ENCODE peak calls at places on chromosomes 16 and 17, in eight cellular contexts. One of them, this sample, is unnamed.

GRCh38 chr17:17818088-17818526 is 18.7 kb downstream of the SREBF1 start:
- DNase-seq in iPS-NIHi11: peak; percentile 79
- DNase-seq in central memory CD8-positive, alpha-beta T cell: no peak
- DNase-seq in NK-92 treated with Interleukin-12 subunit alpha and Interleukin-12 subunit beta, amount 100 ng/mL, for 24 hours: no peak
- DNase-seq in kidney glomerular epithelial cell: no peak
- DNase-seq in HTR-8/SVneo: peak; percentile 73
- DNase-seq in iris pigment epithelial cell: peak; percentile 49
- DNase-seq in GM12892: no peak
- DNase-seq in this sample: peak; percentile 79

GRCh38 chr17:72561680-72562079 is 440.9 kb downstream of the SOX9 start:
- DNase-seq in kidney glomerular epithelial cell: no peak
- DNase-seq in iris pigment epithelial cell: no peak
- DNase-seq in GM12892: no peak
- DNase-seq in central memory CD8-positive, alpha-beta T cell: no peak
- DNase-seq in HTR-8/SVneo: no peak
- DNase-seq in iPS-NIHi11: no peak
- DNase-seq in NK-92 treated with Interleukin-12 subunit alpha and Interleukin-12 subunit beta, amount 100 ng/mL, for 24 hours: no peak
- DNase-seq in this sample: no peak

GRCh38 chr17:83186751-83187421 is 107.5 kb downstream of the METRNL start:
- DNase-seq in GM12892: no peak
- DNase-seq in iPS-NIHi11: no peak
- DNase-seq in kidney glomerular epithelial cell: no peak
- DNase-seq in NK-92 treated with Interleukin-12 subunit alpha and Interleukin-12 subunit beta, amount 100 ng/mL, for 24 hours: no peak
- DNase-seq in central memory CD8-positive, alpha-beta T cell: no peak
- DNase-seq in HTR-8/SVneo: no peak
- DNase-seq in iris pigment epithelial cell: no peak
- DNase-seq in this sample: no peak

GRCh38 chr16:28289106-28289505 is 3.2 kb upstream of the SBK1 start:
- DNase-seq in GM12892: no peak
- DNase-seq in iris pigment epithelial cell: no peak
- DNase-seq in HTR-8/SVneo: no peak
- DNase-seq in iPS-NIHi11: no peak
- DNase-seq in kidney glomerular epithelial cell: no peak
- DNase-seq in central memory CD8-positive, alpha-beta T cell: no peak
- DNase-seq in NK-92 treated with Interleukin-12 subunit alpha and Interleukin-12 subunit beta, amount 100 ng/mL, for 24 hours: no peak
- DNase-seq in this sample: no peak

GRCh38 chr17:73648974-73649373 is 4.7 kb upstream of the SDK2 start:
- DNase-seq in HTR-8/SVneo: no peak
- DNase-seq in kidney glomerular epithelial cell: no peak
- DNase-seq in NK-92 treated with Interleukin-12 subunit alpha and Interleukin-12 subunit beta, amount 100 ng/mL, for 24 hours: no peak
- DNase-seq in GM12892: no peak
- DNase-seq in iPS-NIHi11: no peak
- DNase-seq in central memory CD8-positive, alpha-beta T cell: no peak
- DNase-seq in iris pigment epithelial cell: no peak
- DNase-seq in this sample: no peak

GRCh38 chr17:27244481-27245223 is 49.3 kb upstream of the WSB1 start:
- DNase-seq in NK-92 treated with Interleukin-12 subunit alpha and Interleukin-12 subunit beta, amount 100 ng/mL, for 24 hours: no peak
- DNase-seq in GM12892: no peak
- DNase-seq in central memory CD8-positive, alpha-beta T cell: no peak
- DNase-seq in HTR-8/SVneo: peak; percentile 62
- DNase-seq in iPS-NIHi11: peak; percentile 48
- DNase-seq in kidney glomerular epithelial cell: peak; percentile 31
- DNase-seq in iris pigment epithelial cell: peak; percentile 98
- DNase-seq in this sample: no peak

GRCh38 chr16:56967733-56968132 is 6.0 kb downstream of the CETP start:
- DNase-seq in iris pigment epithelial cell: no peak
- DNase-seq in NK-92 treated with Interleukin-12 subunit alpha and Interleukin-12 subunit beta, amount 100 ng/mL, for 24 hours: no peak
- DNase-seq in GM12892: no peak
- DNase-seq in central memory CD8-positive, alpha-beta T cell: no peak
- DNase-seq in iPS-NIHi11: no peak
- DNase-seq in HTR-8/SVneo: no peak
- DNase-seq in kidney glomerular epithelial cell: no peak
- DNase-seq in this sample: no peak

GRCh38 chr16:85928411-85928820 is 29.5 kb downstream of the IRF8 start:
- DNase-seq in iris pigment epithelial cell: peak; percentile 44
- DNase-seq in kidney glomerular epithelial cell: no peak
- DNase-seq in HTR-8/SVneo: no peak
- DNase-seq in GM12892: no peak
- DNase-seq in iPS-NIHi11: no peak
- DNase-seq in NK-92 treated with Interleukin-12 subunit alpha and Interleukin-12 subunit beta, amount 100 ng/mL, for 24 hours: no peak
- DNase-seq in central memory CD8-positive, alpha-beta T cell: no peak
- DNase-seq in this sample: no peak

GRCh38 chr17:75128694-75129505 is 2.6 kb downstream of the NT5C start:
- DNase-seq in GM12892: no peak
- DNase-seq in iPS-NIHi11: no peak
- DNase-seq in central memory CD8-positive, alpha-beta T cell: no peak
- DNase-seq in iris pigment epithelial cell: no peak
- DNase-seq in HTR-8/SVneo: no peak
- DNase-seq in NK-92 treated with Interleukin-12 subunit alpha and Interleukin-12 subunit beta, amount 100 ng/mL, for 24 hours: no peak
- DNase-seq in kidney glomerular epithelial cell: no peak
- DNase-seq in this sample: no peak

GRCh38 chr16:75385507-75386152 is 47.7 kb downstream of the CFDP1 start:
- DNase-seq in GM12892: no peak
- DNase-seq in iPS-NIHi11: peak; percentile 26
- DNase-seq in iris pigment epithelial cell: peak; percentile 85
- DNase-seq in HTR-8/SVneo: peak; percentile 41
- DNase-seq in NK-92 treated with Interleukin-12 subunit alpha and Interleukin-12 subunit beta, amount 100 ng/mL, for 24 hours: no peak
- DNase-seq in kidney glomerular epithelial cell: peak; percentile 87
- DNase-seq in central memory CD8-positive, alpha-beta T cell: no peak
- DNase-seq in this sample: no peak

GRCh38 chr16:66604376-66605176 is at the start of gene CMTM3:
- DNase-seq in central memory CD8-positive, alpha-beta T cell: peak; percentile 57
- DNase-seq in kidney glomerular epithelial cell: peak; percentile 31
- DNase-seq in HTR-8/SVneo: peak; percentile 75
- DNase-seq in iPS-NIHi11: peak; percentile 89
- DNase-seq in NK-92 treated with Interleukin-12 subunit alpha and Interleukin-12 subunit beta, amount 100 ng/mL, for 24 hours: peak; percentile 62
- DNase-seq in GM12892: peak; percentile 73
- DNase-seq in iris pigment epithelial cell: peak; percentile 67
- DNase-seq in this sample: peak; percentile 80

GRCh38 chr17:28726396-28726911 is 421 bp upstream of the TLCD1 start:
- DNase-seq in GM12892: peak; percentile 65
- DNase-seq in iPS-NIHi11: peak; percentile 47
- DNase-seq in kidney glomerular epithelial cell: no peak
- DNase-seq in HTR-8/SVneo: peak; percentile 58
- DNase-seq in central memory CD8-positive, alpha-beta T cell: peak; percentile 63
- DNase-seq in iris pigment epithelial cell: peak; percentile 51
- DNase-seq in NK-92 treated with Interleukin-12 subunit alpha and Interleukin-12 subunit beta, amount 100 ng/mL, for 24 hours: peak; percentile 69
- DNase-seq in this sample: no peak

GRCh38 chr16:785563-786535 is 2.3 kb downstream of the RPUSD1 start:
- DNase-seq in NK-92 treated with Interleukin-12 subunit alpha and Interleukin-12 subunit beta, amount 100 ng/mL, for 24 hours: no peak
- DNase-seq in GM12892: peak; percentile 79
- DNase-seq in HTR-8/SVneo: no peak
- DNase-seq in iPS-NIHi11: peak; percentile 90
- DNase-seq in kidney glomerular epithelial cell: peak; percentile 4
- DNase-seq in iris pigment epithelial cell: peak; percentile 44
- DNase-seq in central memory CD8-positive, alpha-beta T cell: peak; percentile 53
- DNase-seq in this sample: peak; percentile 81

GRCh38 chr17:19418312-19418992 is 7.4 kb downstream of the RNF112 start:
- DNase-seq in central memory CD8-positive, alpha-beta T cell: no peak
- DNase-seq in iPS-NIHi11: no peak
- DNase-seq in iris pigment epithelial cell: peak; percentile 82
- DNase-seq in GM12892: no peak
- DNase-seq in NK-92 treated with Interleukin-12 subunit alpha and Interleukin-12 subunit beta, amount 100 ng/mL, for 24 hours: no peak
- DNase-seq in HTR-8/SVneo: no peak
- DNase-seq in kidney glomerular epithelial cell: no peak
- DNase-seq in this sample: no peak

GRCh38 chr17:52709724-52710123 is 551.2 kb upstream of the CA10 start:
- DNase-seq in iPS-NIHi11: no peak
- DNase-seq in HTR-8/SVneo: no peak
- DNase-seq in central memory CD8-positive, alpha-beta T cell: no peak
- DNase-seq in GM12892: no peak
- DNase-seq in NK-92 treated with Interleukin-12 subunit alpha and Interleukin-12 subunit beta, amount 100 ng/mL, for 24 hours: no peak
- DNase-seq in iris pigment epithelial cell: no peak
- DNase-seq in kidney glomerular epithelial cell: no peak
- DNase-seq in this sample: no peak

GRCh38 chr16:58638148-58639036 is 8.8 kb upstream of the CNOT1 start:
- DNase-seq in NK-92 treated with Interleukin-12 subunit alpha and Interleukin-12 subunit beta, amount 100 ng/mL, for 24 hours: no peak
- DNase-seq in HTR-8/SVneo: peak; percentile 83
- DNase-seq in iPS-NIHi11: peak; percentile 37
- DNase-seq in central memory CD8-positive, alpha-beta T cell: no peak
- DNase-seq in iris pigment epithelial cell: peak; percentile 92
- DNase-seq in kidney glomerular epithelial cell: peak; percentile 50
- DNase-seq in GM12892: no peak
- DNase-seq in this sample: no peak

GRCh38 chr17:42227849-42228696 is 33.8 kb upstream of the GHDC start:
- DNase-seq in GM12892: no peak
- DNase-seq in NK-92 treated with Interleukin-12 subunit alpha and Interleukin-12 subunit beta, amount 100 ng/mL, for 24 hours: no peak
- DNase-seq in kidney glomerular epithelial cell: no peak
- DNase-seq in iPS-NIHi11: no peak
- DNase-seq in central memory CD8-positive, alpha-beta T cell: no peak
- DNase-seq in HTR-8/SVneo: no peak
- DNase-seq in iris pigment epithelial cell: peak; percentile 56
- DNase-seq in this sample: no peak

GRCh38 chr16:66682271-66682670 is 14.3 kb downstream of the CMTM4 start:
- DNase-seq in kidney glomerular epithelial cell: peak; percentile 14
- DNase-seq in iris pigment epithelial cell: peak; percentile 44
- DNase-seq in central memory CD8-positive, alpha-beta T cell: no peak
- DNase-seq in HTR-8/SVneo: no peak
- DNase-seq in NK-92 treated with Interleukin-12 subunit alpha and Interleukin-12 subunit beta, amount 100 ng/mL, for 24 hours: no peak
- DNase-seq in GM12892: no peak
- DNase-seq in iPS-NIHi11: no peak
- DNase-seq in this sample: no peak

GRCh38 chr17:17513626-17514025 is 17.4 kb upstream of the RASD1 start:
- DNase-seq in NK-92 treated with Interleukin-12 subunit alpha and Interleukin-12 subunit beta, amount 100 ng/mL, for 24 hours: no peak
- DNase-seq in GM12892: no peak
- DNase-seq in HTR-8/SVneo: no peak
- DNase-seq in iris pigment epithelial cell: no peak
- DNase-seq in iPS-NIHi11: no peak
- DNase-seq in kidney glomerular epithelial cell: no peak
- DNase-seq in central memory CD8-positive, alpha-beta T cell: no peak
- DNase-seq in this sample: no peak

GRCh38 chr17:66405836-66406679 is 103.6 kb downstream of the PRKCA start:
- DNase-seq in iris pigment epithelial cell: no peak
- DNase-seq in iPS-NIHi11: no peak
- DNase-seq in HTR-8/SVneo: no peak
- DNase-seq in NK-92 treated with Interleukin-12 subunit alpha and Interleukin-12 subunit beta, amount 100 ng/mL, for 24 hours: no peak
- DNase-seq in central memory CD8-positive, alpha-beta T cell: no peak
- DNase-seq in kidney glomerular epithelial cell: no peak
- DNase-seq in GM12892: no peak
- DNase-seq in this sample: no peak

GRCh38 chr16:78684040-78684611 is 584.7 kb downstream of the WWOX start:
- DNase-seq in GM12892: no peak
- DNase-seq in NK-92 treated with Interleukin-12 subunit alpha and Interleukin-12 subunit beta, amount 100 ng/mL, for 24 hours: no peak
- DNase-seq in iris pigment epithelial cell: peak; percentile 31
- DNase-seq in kidney glomerular epithelial cell: no peak
- DNase-seq in HTR-8/SVneo: no peak
- DNase-seq in iPS-NIHi11: no peak
- DNase-seq in central memory CD8-positive, alpha-beta T cell: no peak
- DNase-seq in this sample: no peak

GRCh38 chr17:1852327-1852726 is 22.5 kb downstream of the RPA1 start:
- DNase-seq in iPS-NIHi11: no peak
- DNase-seq in NK-92 treated with Interleukin-12 subunit alpha and Interleukin-12 subunit beta, amount 100 ng/mL, for 24 hours: no peak
- DNase-seq in HTR-8/SVneo: no peak
- DNase-seq in kidney glomerular epithelial cell: no peak
- DNase-seq in GM12892: no peak
- DNase-seq in iris pigment epithelial cell: no peak
- DNase-seq in central memory CD8-positive, alpha-beta T cell: no peak
- DNase-seq in this sample: no peak

GRCh38 chr17:79923974-79924638 is 84.9 kb upstream of the CBX4 start:
- DNase-seq in NK-92 treated with Interleukin-12 subunit alpha and Interleukin-12 subunit beta, amount 100 ng/mL, for 24 hours: no peak
- DNase-seq in GM12892: no peak
- DNase-seq in HTR-8/SVneo: peak; percentile 38
- DNase-seq in central memory CD8-positive, alpha-beta T cell: no peak
- DNase-seq in iPS-NIHi11: peak; percentile 82
- DNase-seq in iris pigment epithelial cell: peak; percentile 23
- DNase-seq in kidney glomerular epithelial cell: no peak
- DNase-seq in this sample: no peak

GRCh38 chr17:81960130-81960958 is 643 bp downstream of the NOTUM start:
- DNase-seq in central memory CD8-positive, alpha-beta T cell: no peak
- DNase-seq in iPS-NIHi11: peak; percentile 35
- DNase-seq in NK-92 treated with Interleukin-12 subunit alpha and Interleukin-12 subunit beta, amount 100 ng/mL, for 24 hours: no peak
- DNase-seq in HTR-8/SVneo: no peak
- DNase-seq in GM12892: no peak
- DNase-seq in kidney glomerular epithelial cell: no peak
- DNase-seq in iris pigment epithelial cell: no peak
- DNase-seq in this sample: no peak

GRCh38 chr17:4738136-4739121 is 1.2 kb upstream of the ZMYND15 start:
- DNase-seq in iPS-NIHi11: no peak
- DNase-seq in HTR-8/SVneo: no peak
- DNase-seq in central memory CD8-positive, alpha-beta T cell: no peak
- DNase-seq in iris pigment epithelial cell: no peak
- DNase-seq in NK-92 treated with Interleukin-12 subunit alpha and Interleukin-12 subunit beta, amount 100 ng/mL, for 24 hours: no peak
- DNase-seq in GM12892: no peak
- DNase-seq in kidney glomerular epithelial cell: peak; percentile 23
- DNase-seq in this sample: no peak

GRCh38 chr16:56576585-56577299 is 11.9 kb downstream of the MT4 start:
- DNase-seq in GM12892: peak; percentile 46
- DNase-seq in kidney glomerular epithelial cell: peak; percentile 25
- DNase-seq in iris pigment epithelial cell: peak; percentile 66
- DNase-seq in central memory CD8-positive, alpha-beta T cell: peak; percentile 79
- DNase-seq in HTR-8/SVneo: peak; percentile 44
- DNase-seq in NK-92 treated with Interleukin-12 subunit alpha and Interleukin-12 subunit beta, amount 100 ng/mL, for 24 hours: peak; percentile 68
- DNase-seq in iPS-NIHi11: peak; percentile 82
- DNase-seq in this sample: peak; percentile 71

This sample was measured in GM12891.